ENCODE peak calls at places on chromosomes 5 and 9, in seven cellular contexts. W, U, E, J, R, G and Z are unnamed samples.

GRCh38 chr5:89711526-89711925 is 698.0 kb downstream of the CETN3 start:
- DNase-seq in E (no peak), W (no peak), R (no peak), U (no peak), J (no peak), G (no peak), Z (no peak)

GRCh38 chr9:127396808-127397721 is at the start of gene SLC2A8:
- DNase-seq in E (peak), U (peak), G (peak), R (peak), W (peak), J (peak), Z (peak)

GRCh38 chr5:176856746-176857145 is 42.4 kb downstream of the HK3 start:
- DNase-seq in G (no peak), R (no peak), J (no peak), U (no peak), W (no peak), E (no peak), Z (no peak)

GRCh38 chr5:6943197-6943596 is 230.0 kb downstream of the TENT4A start:
- DNase-seq in G (no peak), W (no peak), U (no peak), E (no peak), R (no peak), J (no peak), Z (no peak)

GRCh38 chr5:136192015-136192525 is 892 bp downstream of the SMIM32 start:
- DNase-seq in G (no peak), W (no peak), E (no peak), U (no peak), R (no peak), J (no peak), Z (no peak)

GRCh38 chr9:20651926-20652325 is 29.6 kb upstream of the MLLT3 start:
- DNase-seq in J (no peak), W (no peak), G (no peak), E (no peak), U (no peak), R (no peak), Z (no peak)

GRCh38 chr9:35675732-35676392 is 2.1 kb downstream of the CA9 start:
- DNase-seq in J (no peak), G (peak), W (no peak), E (peak), U (no peak), R (no peak), Z (peak)

GRCh38 chr5:142363619-142363963 is 38.8 kb upstream of the SPRY4 start:
- DNase-seq in W (no peak), E (no peak), J (no peak), R (no peak), U (no peak), G (no peak), Z (no peak)

GRCh38 chr9:4865685-4866084 is 72.9 kb downstream of the RCL1 start:
- DNase-seq in E (peak), G (no peak), U (no peak), J (no peak), R (no peak), W (no peak), Z (peak)

GRCh38 chr9:16245756-16246440 is 624.6 kb downstream of the BNC2 start:
- DNase-seq in G (no peak), J (no peak), W (peak), R (no peak), E (no peak), U (no peak), Z (no peak)

GRCh38 chr9:89902450-89902849 is 297.6 kb downstream of the GADD45G start:
- DNase-seq in W (no peak), U (no peak), E (no peak), J (no peak), R (no peak), G (no peak), Z (no peak)

GRCh38 chr5:108797396-108797795 is 49.7 kb downstream of the FER start:
- DNase-seq in W (no peak), U (no peak), E (no peak), G (no peak), J (no peak), R (no peak), Z (no peak)

GRCh38 chr9:126532951-126533910 is 80.5 kb upstream of the LMX1B start:
- DNase-seq in G (no peak), J (no peak), R (no peak), W (no peak), E (no peak), U (no peak), Z (no peak)

GRCh38 chr5:56516936-56517521 is 283.9 kb upstream of the ANKRD55 start:
- DNase-seq in G (no peak), U (no peak), J (no peak), R (no peak), W (peak), E (no peak), Z (no peak)